ENCODE peak calls at places on chromosome 3, in five cellular contexts. L, Y, A, D and E are unnamed samples.

GRCh38 chr3:53482227-53482626 is 12.2 kb upstream of the CACNA1D start:
- DNase-seq in L (no peak), Y (no peak), A (no peak), D (no peak), E (no peak)

GRCh38 chr3:13515786-13516783 is 32.8 kb upstream of the FBLN2 start:
- DNase-seq in L (peak; percentile 57), Y (peak; percentile 64), A (no peak), D (no peak), E (no peak)

GRCh38 chr3:68964694-68965093 is 32.3 kb upstream of the TAFA4 start:
- DNase-seq in L (no peak), Y (no peak), A (no peak), D (no peak), E (no peak)

GRCh38 chr3:22960326-22960984 is 242.7 kb upstream of the UBE2E2 start:
- DNase-seq in L (peak; percentile 37), Y (no peak), A (peak; percentile 45), D (peak; percentile 23), E (no peak)

GRCh38 chr3:115245437-115245836 is 98.3 kb upstream of the ZBTB20 start:
- DNase-seq in L (no peak), Y (peak; percentile 21), A (peak; percentile 78), D (peak; percentile 75), E (no peak)

GRCh38 chr3:70097084-70097483 is 97.6 kb downstream of the SAMMSON start:
- DNase-seq in L (no peak), Y (no peak), A (no peak), D (no peak), E (no peak)

GRCh38 chr3:36911990-36912804 is 32.7 kb downstream of the TRANK1 start:
- DNase-seq in L (no peak), Y (no peak), A (no peak), D (peak; percentile 45), E (no peak)

GRCh38 chr3:129023909-129024308 is 22.8 kb downstream of the EFCC1 start:
- DNase-seq in L (no peak), Y (no peak), A (no peak), D (no peak), E (no peak)

GRCh38 chr3:15754047-15754446 is 43.7 kb downstream of the ANKRD28 start:
- DNase-seq in L (no peak), Y (no peak), A (no peak), D (peak; percentile 30), E (no peak)

GRCh38 chr3:45564172-45564571 is 30.4 kb upstream of the LIMD1 start:
- DNase-seq in L (no peak), Y (no peak), A (no peak), D (no peak), E (no peak)

GRCh38 chr3:132342183-132342582 is 25.0 kb downstream of the ACP3 start:
- DNase-seq in L (no peak), Y (no peak), A (no peak), D (no peak), E (no peak)

GRCh38 chr3:31775383-31775782 is 205.7 kb downstream of the OSBPL10 start:
- DNase-seq in L (no peak), Y (no peak), A (no peak), D (no peak), E (no peak)

GRCh38 chr3:24829011-24829581 is 334.4 kb upstream of the THRB start:
- DNase-seq in L (peak; percentile 36), Y (peak; percentile 47), A (peak; percentile 45), D (no peak), E (no peak)

GRCh38 chr3:8658326-8659212 is 14.0 kb upstream of the SSUH2 start:
- DNase-seq in L (peak; percentile 35), Y (peak; percentile 51), A (peak; percentile 92), D (no peak), E (no peak)

GRCh38 chr3:67481126-67481525 is 173.3 kb downstream of the SUCLG2 start:
- DNase-seq in L (no peak), Y (no peak), A (no peak), D (no peak), E (no peak)

GRCh38 chr3:18445421-18446066 is 20.4 kb upstream of the SATB1 start:
- DNase-seq in L (peak; percentile 21), Y (no peak), A (peak; percentile 53), D (no peak), E (no peak)

GRCh38 chr3:181383760-181384159 is 328.0 kb upstream of the SOX2 start:
- DNase-seq in L (no peak), Y (no peak), A (no peak), D (no peak), E (no peak)

GRCh38 chr3:160379628-160380214 is 19.3 kb downstream of the IFT80 start:
- DNase-seq in L (no peak), Y (no peak), A (no peak), D (no peak), E (no peak)

GRCh38 chr3:121529308-121529707 is 16.5 kb downstream of the POLQ start:
- DNase-seq in L (no peak), Y (no peak), A (no peak), D (peak; percentile 13), E (no peak)

GRCh38 chr3:99842826-99843589 is 25.3 kb downstream of the CMSS1 start:
- DNase-seq in L (no peak), Y (no peak), A (no peak), D (peak; percentile 63), E (no peak)

GRCh38 chr3:10445561-10445960 is 59.8 kb downstream of the ATP2B2 start:
- DNase-seq in L (no peak), Y (no peak), A (no peak), D (no peak), E (no peak)

GRCh38 chr3:55269096-55269495 is 218.0 kb downstream of the WNT5A start:
- DNase-seq in L (no peak), Y (no peak), A (no peak), D (no peak), E (no peak)

GRCh38 chr3:70851066-70851465 is 538.6 kb upstream of the MDFIC2 start:
- DNase-seq in L (no peak), Y (no peak), A (no peak), D (no peak), E (no peak)

GRCh38 chr3:137992592-137992991 is 17.4 kb upstream of the CLDN18 start:
- DNase-seq in L (no peak), Y (no peak), A (no peak), D (no peak), E (no peak)

GRCh38 chr3:133054572-133054971 is 16.4 kb downstream of the TMEM108 start:
- DNase-seq in L (no peak), Y (no peak), A (no peak), D (no peak), E (no peak)

GRCh38 chr3:66039590-66039887 is 821 bp upstream of the MAGI1 start:
- DNase-seq in L (peak; percentile 24), Y (peak; percentile 38), A (peak; percentile 68), D (no peak), E (no peak)

GRCh38 chr3:114453296-114453888 is 159.6 kb downstream of the TIGIT start:
- DNase-seq in L (no peak), Y (no peak), A (no peak), D (no peak), E (no peak)

GRCh38 chr3:125381743-125382142 is 6.6 kb upstream of the ZNF148 start:
- DNase-seq in L (no peak), Y (no peak), A (no peak), D (no peak), E (no peak)

GRCh38 chr3:157100997-157101396 is 59.0 kb downstream of the CCNL1 start:
- DNase-seq in L (no peak), Y (no peak), A (no peak), D (no peak), E (no peak)

GRCh38 chr3:193620650-193621049 is 27.6 kb downstream of the OPA1 start:
- DNase-seq in L (no peak), Y (no peak), A (no peak), D (peak; percentile 16), E (no peak)

GRCh38 chr3:52456169-52456799 is 880 bp downstream of the NISCH start:
- DNase-seq in L (peak; percentile 51), Y (no peak), A (no peak), D (no peak), E (no peak)

GRCh38 chr3:60017631-60018030 is 967.8 kb upstream of the CFAP20DC start:
- DNase-seq in L (no peak), Y (no peak), A (no peak), D (no peak), E (no peak)

GRCh38 chr3:138112362-138112761 is 3.0 kb downstream of the DZIP1L start:
- DNase-seq in L (no peak), Y (peak; percentile 23), A (no peak), D (no peak), E (no peak)

GRCh38 chr3:28476194-28476593 is 127.6 kb upstream of the AZI2 start:
- DNase-seq in L (no peak), Y (no peak), A (no peak), D (peak; percentile 49), E (no peak)

GRCh38 chr3:101809178-101810022 is 30.4 kb downstream of the NXPE3 start:
- DNase-seq in L (no peak), Y (no peak), A (no peak), D (peak; percentile 32), E (no peak)

GRCh38 chr3:108487439-108487838 is 23.0 kb downstream of the MYH15 start:
- DNase-seq in L (no peak), Y (no peak), A (no peak), D (no peak), E (no peak)

GRCh38 chr3:177893321-177893720 is 642.9 kb upstream of the KCNMB2 start:
- DNase-seq in L (no peak), Y (no peak), A (no peak), D (no peak), E (no peak)

GRCh38 chr3:129052675-129053074 is 7.9 kb upstream of the GP9 start:
- DNase-seq in L (peak; percentile 48), Y (no peak), A (no peak), D (no peak), E (no peak)

GRCh38 chr3:136778865-136779264 is 26.7 kb upstream of the STAG1 start:
- DNase-seq in L (no peak), Y (no peak), A (no peak), D (no peak), E (no peak)